ENCODE peak calls at places on chromosomes 11 and 22, in six cellular contexts. D is AG10803; N is H7; R is naive thymus-derived CD4-positive, alpha-beta T cell; L is CD8-positive, alpha-beta memory T cell; J is heart right ventricle. O is an unnamed sample.

GRCh38 chr11:48020092-48020755 is 39.9 kb downstream of the PTPRJ start:
- DNase-seq in R (no peak), J (no peak), N (no peak), L (no peak), D (no peak), O (no peak)

GRCh38 chr11:117548876-117549275 is 221.2 kb downstream of the CEP164 start:
- DNase-seq in D (no peak), R (no peak), L (no peak), J (no peak), N (no peak), O (no peak)

GRCh38 chr11:118436639-118437045 is 350 bp downstream of the KMT2A start:
- DNase-seq in D (no peak), L (no peak), J (peak; percentile 37), R (no peak), N (no peak), O (no peak)

GRCh38 chr11:74311352-74311926 is at the start of gene P4HA3:
- DNase-seq in L (peak; percentile 4), R (peak; percentile 14), D (peak; percentile 29), J (peak; percentile 75), N (peak; percentile 95), O (no peak)

GRCh38 chr11:133228406-133229330 is 303.6 kb downstream of the OPCML start:
- DNase-seq in N (peak; percentile 80), D (no peak), R (no peak), J (peak; percentile 34), L (no peak), O (no peak)

GRCh38 chr11:33869511-33870422 is 22.1 kb downstream of the LMO2 start:
- DNase-seq in D (no peak), J (peak; percentile 63), N (peak; percentile 85), R (no peak), L (peak; percentile 23), O (no peak)

GRCh38 chr11:58914821-58915543 is 24.3 kb upstream of the GLYATL1 start:
- DNase-seq in N (no peak), J (no peak), R (no peak), D (no peak), L (no peak), O (no peak)

GRCh38 chr11:117197516-117198456 is 1.4 kb upstream of the TAGLN start:
- DNase-seq in N (peak; percentile 94), L (no peak), J (peak; percentile 41), R (no peak), D (no peak), O (no peak)

GRCh38 chr11:86515297-86516094 is 140.8 kb downstream of the CCDC81 start:
- DNase-seq in D (peak; percentile 86), J (no peak), N (no peak), R (no peak), L (no peak), O (peak; percentile 81)

GRCh38 chr11:16607675-16608644 is 130.5 kb upstream of the C11orf58 start:
- DNase-seq in J (peak; percentile 84), N (peak; percentile 84), L (no peak), D (peak; percentile 13), R (no peak), O (no peak)

GRCh38 chr11:85779956-85780640 is 30.8 kb downstream of the SYTL2 start:
- DNase-seq in D (peak; percentile 38), L (no peak), R (no peak), N (no peak), J (no peak), O (no peak)

GRCh38 chr22:29623553-29624169 is 20.2 kb downstream of the NF2 start:
- DNase-seq in J (no peak), N (no peak), D (no peak), R (peak; percentile 26), L (peak; percentile 23), O (no peak)

GRCh38 chr11:107691003-107691402 is 20.9 kb downstream of the SLN start:
- DNase-seq in L (no peak), N (no peak), D (no peak), R (no peak), J (no peak), O (no peak)

GRCh38 chr11:92269841-92270240 is 45.2 kb downstream of the FAT3 start:
- DNase-seq in D (no peak), J (no peak), N (no peak), R (no peak), L (no peak), O (no peak)

GRCh38 chr22:45261407-45262088 is 20.9 kb upstream of the KIAA0930 start:
- DNase-seq in D (no peak), L (no peak), R (no peak), N (no peak), J (no peak), O (no peak)
- H3K4me3 ChIP-seq in D (no peak overlapping the region), L (no peak overlapping the region), R (no peak overlapping the region), N (no peak overlapping the region), J (no peak overlapping the region), O (no peak overlapping the region)

DNA sequence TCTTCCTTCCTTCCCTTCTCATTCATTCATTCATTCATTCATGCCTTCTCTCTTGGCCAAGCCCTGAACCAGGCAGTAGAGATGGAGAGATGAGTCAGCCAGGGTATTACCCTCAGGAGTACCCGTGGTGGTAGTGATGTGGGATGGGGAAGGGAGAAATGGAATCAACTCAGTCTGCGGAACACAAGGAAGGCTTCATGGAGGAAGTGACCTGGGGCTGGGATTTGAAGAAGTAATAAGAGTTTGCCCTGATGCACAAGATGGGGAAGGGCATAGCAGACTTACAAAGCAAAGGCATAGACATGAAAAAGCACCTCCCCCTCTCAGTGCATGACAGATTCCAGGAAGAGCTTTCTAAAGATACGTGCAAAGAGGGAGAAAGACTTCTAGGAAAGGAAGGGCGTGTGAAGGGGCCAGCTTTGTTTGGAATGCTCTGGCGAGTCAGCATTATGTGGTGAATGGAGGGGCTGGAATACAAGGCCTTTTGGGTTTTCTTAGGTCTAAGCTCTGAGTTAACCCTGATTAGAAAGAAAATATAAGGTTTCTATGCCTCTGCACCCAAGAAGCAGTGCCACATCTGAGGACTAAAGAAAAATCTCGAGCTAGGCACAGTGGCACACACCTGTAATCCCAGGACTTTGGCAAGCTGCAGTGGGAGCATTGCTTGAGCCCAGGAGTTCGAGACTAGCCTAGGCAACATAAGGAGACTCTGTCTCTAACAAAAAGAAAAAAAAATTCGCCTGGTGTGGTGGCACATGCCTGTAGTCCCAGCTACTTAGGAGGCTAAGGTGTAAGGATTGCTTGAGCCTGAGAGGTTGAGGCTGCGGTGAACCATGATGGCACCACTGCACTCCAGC is 36.4 kb upstream of the ACER3 start:
- DNase-seq in N (no peak), J (no peak), D (peak; percentile 27), L (no peak), R (no peak), O (no peak)
- H3K4me3 ChIP-seq in N (no peak overlapping the region), J (no peak overlapping the region), D (no peak overlapping the region), L (no peak overlapping the region), R (no peak overlapping the region), O (no peak overlapping the region)

GRCh38 chr11:131749100-131749499 is 378.7 kb downstream of the NTM start:
- DNase-seq in R (no peak), J (no peak), L (no peak), N (no peak), D (peak; percentile 96), O (peak; percentile 92)
- H3K4me3 ChIP-seq in R (no peak overlapping the region), J (no peak overlapping the region), L (no peak overlapping the region), N (no peak overlapping the region), D (no peak overlapping the region), O (no peak overlapping the region)

GRCh38 chr11:70364745-70365535 is 33.4 kb upstream of the CTTN start:
- DNase-seq in N (no peak), R (peak; percentile 17), J (no peak), L (peak; percentile 23), D (no peak), O (no peak)
- H3K4me3 ChIP-seq in N (no peak overlapping the region), R (peak overlapping the region; percentile 21), J (no peak overlapping the region), L (peak overlapping the region; percentile 40), D (no peak overlapping the region), O (no peak overlapping the region)

O was measured in skeletal muscle cell.